ENCODE peak calls at places on chromosomes 2 and 18, in ten cellular contexts. E is tibial nerve, R is body of pancreas, B is transverse colon, N is A549, H is IMR-90, D is vagina, X is adrenal gland, W is uterus, M is K562. O is an unnamed sample.
A peak's percentile ranks its signal among the peaks of the same experiment; 100 is the strongest.

GRCh38 chr18:58078889-58079573 is 35.0 kb downstream of the NEDD4L start:
- DNase-seq in M (peak; percentile 84), N (no peak), W (no peak), E (no peak), D (no peak), R (no peak), H (no peak), B (peak; percentile 78), X (no peak), O (no peak)

GRCh38 chr2:191171708-191172355 is 21.0 kb upstream of the STAT4 start:
- DNase-seq in H (peak; percentile 97), R (no peak), N (peak; percentile 92), E (no peak), D (peak; percentile 54), W (no peak), B (no peak), X (no peak), M (no peak), O (no peak)

GRCh38 chr2:49360051-49360767 is 205.9 kb upstream of the FSHR start:
- DNase-seq in D (no peak), W (no peak), H (no peak), N (no peak), M (no peak), E (no peak), R (no peak), X (no peak), B (no peak), O (no peak)

GRCh38 chr18:71293322-71293721 is 1004.5 kb downstream of the SOCS6 start:
- DNase-seq in D (no peak), B (no peak), W (no peak), E (no peak), X (no peak), R (no peak), H (no peak), N (no peak), M (no peak), O (no peak)

GRCh38 chr2:75022516-75022915 is 64.1 kb downstream of the POLE4 start:
- DNase-seq in B (no peak), R (no peak), X (no peak), E (no peak), W (no peak), N (no peak), H (peak; percentile 72), M (no peak), D (no peak), O (no peak)

GRCh38 chr18:23824235-23824634 is 135.0 kb downstream of the LAMA3 start:
- DNase-seq in X (no peak), N (no peak), R (no peak), W (no peak), H (peak; percentile 16), E (no peak), B (no peak), M (no peak), D (peak; percentile 29), O (no peak)

GRCh38 chr2:69514406-69514805 is 77.2 kb upstream of the NFU1 start:
- DNase-seq in M (no peak), B (no peak), E (no peak), W (no peak), R (no peak), X (no peak), H (peak; percentile 89), D (no peak), N (no peak), O (no peak)

GRCh38 chr2:158994920-158995676 is 26.7 kb downstream of the TANC1 start:
- DNase-seq in D (no peak), W (no peak), R (no peak), H (no peak), E (no peak), B (no peak), N (no peak), M (no peak), X (no peak), O (no peak)

GRCh38 chr2:212448698-212449097 is 89.9 kb downstream of the ERBB4 start:
- DNase-seq in D (no peak), X (no peak), W (no peak), M (no peak), H (no peak), N (no peak), R (no peak), E (no peak), B (no peak), O (no peak)

GRCh38 chr2:139550341-139550740 is 770.2 kb upstream of the NXPH2 start:
- DNase-seq in E (no peak), H (no peak), D (no peak), M (no peak), X (no peak), R (no peak), N (no peak), B (no peak), W (no peak), O (no peak)

GRCh38 chr2:230660294-230661060 is 52.2 kb upstream of the CAB39 start:
- DNase-seq in R (no peak), H (no peak), D (no peak), X (peak; percentile 46), E (peak; percentile 66), N (no peak), W (peak; percentile 19), B (peak; percentile 79), M (peak; percentile 49), O (no peak)

GRCh38 chr2:230658577-230658876 is 54.1 kb upstream of the CAB39 start:
- DNase-seq in E (no peak), R (no peak), X (no peak), W (no peak), D (no peak), M (no peak), N (no peak), B (no peak), H (no peak), O (no peak)

GRCh38 chr2:230657906-230658305 is 54.7 kb upstream of the CAB39 start:
- DNase-seq in E (no peak), N (no peak), M (no peak), B (no peak), X (no peak), R (no peak), D (no peak), H (no peak), W (no peak), O (no peak)

GRCh38 chr2:230657462-230657861 is 55.2 kb upstream of the CAB39 start:
- DNase-seq in H (no peak), X (no peak), B (no peak), W (no peak), M (no peak), R (no peak), E (no peak), D (no peak), N (no peak), O (no peak)

GRCh38 chr2:230658877-230659652 is 53.6 kb upstream of the CAB39 start:
- DNase-seq in D (no peak), W (no peak), H (no peak), N (no peak), M (peak; percentile 69), X (no peak), R (no peak), B (no peak), E (no peak), O (no peak)
- TF ChIP-seq POLR2A in D (no peak), W (no peak), H (no peak), N (no peak), M (peak; percentile 81), X (no peak), R (no peak), B (no peak), E (no peak), O (no peak)

DNA sequence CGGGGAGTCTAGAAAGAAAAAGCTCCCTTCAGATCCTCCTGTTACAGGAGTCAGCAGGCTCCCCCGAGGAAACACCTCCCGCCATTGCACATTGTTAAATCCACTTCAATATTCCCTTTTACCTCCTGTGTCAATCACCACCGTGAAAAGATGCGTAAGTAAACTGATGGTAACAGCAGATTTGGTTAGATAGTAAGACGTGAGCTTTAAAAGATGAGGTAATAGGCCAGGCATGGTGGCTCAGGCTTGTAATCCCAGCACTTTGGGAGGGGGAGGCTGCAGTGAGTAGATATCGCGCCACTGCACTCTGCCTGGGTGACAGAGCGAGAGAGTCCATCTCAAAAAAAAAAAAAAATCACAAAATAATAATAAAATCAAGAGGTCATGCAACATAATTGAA is 15.2 kb upstream of the NCL start:
- DNase-seq in H (no peak), D (no peak), W (no peak), E (no peak), X (no peak), B (no peak), M (no peak), N (no peak), R (no peak), O (no peak)
- TF ChIP-seq POLR2A in H (no peak), D (no peak), W (no peak), E (no peak), X (no peak), B (no peak), M (no peak), N (no peak), R (no peak), O (no peak)

GRCh38 chr18:78766651-78767533 is 212.7 kb upstream of the SALL3 start:
- DNase-seq in R (no peak), N (no peak), M (no peak), D (no peak), B (no peak), H (no peak), E (no peak), X (no peak), W (no peak), O (no peak)

GRCh38 chr18:78764544-78764943 is 215.1 kb upstream of the SALL3 start:
- DNase-seq in E (no peak), R (no peak), N (no peak), M (no peak), D (peak; percentile 80), W (no peak), B (no peak), X (no peak), H (no peak), O (no peak)

GRCh38 chr18:78765637-78766281 is 213.9 kb upstream of the SALL3 start:
- DNase-seq in E (no peak), D (no peak), H (no peak), X (no peak), M (no peak), R (no peak), W (no peak), N (no peak), B (no peak), O (no peak)

GRCh38 chr18:78765142-78765541 is 214.5 kb upstream of the SALL3 start:
- DNase-seq in W (no peak), H (no peak), M (no peak), X (no peak), E (no peak), N (no peak), R (no peak), D (no peak), B (no peak), O (no peak)

DNA sequence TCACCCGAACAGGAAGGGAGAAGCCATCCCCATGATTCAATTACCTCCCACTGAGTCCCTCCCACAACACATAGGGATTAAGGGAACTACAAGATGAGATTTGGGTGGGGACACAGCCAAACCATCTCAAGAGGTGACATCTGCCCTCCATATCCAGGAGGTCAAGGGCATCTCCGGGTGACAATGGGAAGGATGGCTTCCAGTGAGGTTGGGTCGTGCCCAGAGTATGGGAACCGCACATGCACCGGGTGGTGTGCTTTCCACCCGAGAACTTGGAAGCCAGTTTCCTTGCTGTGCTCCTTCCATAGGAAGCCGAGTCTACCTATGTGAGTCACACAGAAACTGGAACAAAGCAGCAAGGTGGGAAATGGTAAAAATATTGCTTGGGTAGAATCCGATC is 216.9 kb upstream of the SALL3 start:
- DNase-seq in E (no peak), N (no peak), W (no peak), X (no peak), H (no peak), D (no peak), M (no peak), R (no peak), B (no peak), O (no peak)
- TF ChIP-seq POLR2A in E (no peak), N (no peak), W (no peak), X (no peak), H (no peak), D (no peak), M (no peak), R (no peak), B (no peak), O (no peak)

GRCh38 chr2:199895406-199895805 is 15.7 kb upstream of the C2orf69 start:
- DNase-seq in W (no peak), E (no peak), N (no peak), B (no peak), R (no peak), M (no peak), X (no peak), D (no peak), H (no peak), O (no peak)
- TF ChIP-seq POLR2A in W (no peak), E (no peak), N (no peak), B (no peak), R (no peak), M (no peak), X (no peak), D (no peak), H (no peak), O (no peak)